ENCODE peak calls at places on chromosomes 5 and 9, in six cellular contexts. One of them, this sample, is unnamed.
A peak's percentile ranks its signal among the peaks of the same experiment; 100 is the strongest.

GRCh38 chr9:116152941-116153764 is 438 bp upstream of the PAPPA start:
- DNase-seq in foreskin keratinocyte: no peak
- DNase-seq in ovary: peak; percentile 27
- DNase-seq in kidney tubule cell: peak; percentile 81
- DNase-seq in sigmoid colon: no peak
- DNase-seq in Peyer's patch: no peak
- DNase-seq in this sample: no peak

GRCh38 chr5:11815916-11816315 is 88.3 kb downstream of the CTNND2 start:
- DNase-seq in foreskin keratinocyte: no peak
- DNase-seq in ovary: no peak
- DNase-seq in sigmoid colon: no peak
- DNase-seq in Peyer's patch: no peak
- DNase-seq in kidney tubule cell: no peak
- DNase-seq in this sample: no peak

GRCh38 chr9:98162638-98163037 is 29.8 kb downstream of the CORO2A start:
- DNase-seq in foreskin keratinocyte: peak; percentile 91
- DNase-seq in kidney tubule cell: no peak
- DNase-seq in Peyer's patch: peak; percentile 28
- DNase-seq in sigmoid colon: peak; percentile 18
- DNase-seq in ovary: no peak
- DNase-seq in this sample: peak; percentile 88

GRCh38 chr9:89878687-89879086 is 273.9 kb downstream of the GADD45G start:
- DNase-seq in ovary: peak; percentile 16
- DNase-seq in kidney tubule cell: no peak
- DNase-seq in sigmoid colon: peak; percentile 73
- DNase-seq in Peyer's patch: peak; percentile 58
- DNase-seq in foreskin keratinocyte: no peak
- DNase-seq in this sample: peak; percentile 24

GRCh38 chr9:19281801-19282200 is 51.3 kb downstream of the DENND4C start:
- DNase-seq in ovary: no peak
- DNase-seq in Peyer's patch: no peak
- DNase-seq in foreskin keratinocyte: no peak
- DNase-seq in kidney tubule cell: peak; percentile 11
- DNase-seq in sigmoid colon: no peak
- DNase-seq in this sample: no peak

GRCh38 chr5:61333351-61334223 is 1.5 kb downstream of the ZSWIM6 start:
- DNase-seq in foreskin keratinocyte: no peak
- DNase-seq in ovary: peak; percentile 60
- DNase-seq in Peyer's patch: peak; percentile 74
- DNase-seq in kidney tubule cell: peak; percentile 48
- DNase-seq in sigmoid colon: peak; percentile 73
- DNase-seq in this sample: no peak

GRCh38 chr9:17519761-17520160 is 59.1 kb upstream of the SH3GL2 start:
- DNase-seq in Peyer's patch: no peak
- DNase-seq in sigmoid colon: no peak
- DNase-seq in kidney tubule cell: no peak
- DNase-seq in foreskin keratinocyte: no peak
- DNase-seq in ovary: no peak
- DNase-seq in this sample: no peak

GRCh38 chr9:70480405-70480980 is 66.0 kb upstream of the KLF9 start:
- DNase-seq in sigmoid colon: peak; percentile 98
- DNase-seq in ovary: peak; percentile 85
- DNase-seq in kidney tubule cell: peak; percentile 32
- DNase-seq in Peyer's patch: peak; percentile 86
- DNase-seq in foreskin keratinocyte: no peak
- DNase-seq in this sample: no peak

GRCh38 chr9:36924071-36924470 is 110.0 kb downstream of the PAX5 start:
- DNase-seq in foreskin keratinocyte: peak; percentile 86
- DNase-seq in sigmoid colon: peak; percentile 3
- DNase-seq in ovary: no peak
- DNase-seq in Peyer's patch: no peak
- DNase-seq in kidney tubule cell: peak; percentile 92
- DNase-seq in this sample: no peak

GRCh38 chr9:124042168-124042775 is 30.7 kb downstream of the LHX2 start:
- DNase-seq in ovary: no peak
- DNase-seq in foreskin keratinocyte: no peak
- DNase-seq in Peyer's patch: no peak
- DNase-seq in sigmoid colon: peak; percentile 63
- DNase-seq in kidney tubule cell: no peak
- DNase-seq in this sample: no peak

GRCh38 chr5:83337453-83338035 is 134.0 kb upstream of the VCAN start:
- DNase-seq in ovary: no peak
- DNase-seq in sigmoid colon: no peak
- DNase-seq in foreskin keratinocyte: no peak
- DNase-seq in kidney tubule cell: no peak
- DNase-seq in Peyer's patch: no peak
- DNase-seq in this sample: no peak

GRCh38 chr5:159104058-159104651 is 4.4 kb upstream of the EBF1 start:
- DNase-seq in Peyer's patch: peak; percentile 44
- DNase-seq in foreskin keratinocyte: no peak
- DNase-seq in sigmoid colon: peak; percentile 75
- DNase-seq in ovary: no peak
- DNase-seq in kidney tubule cell: peak; percentile 21
- DNase-seq in this sample: no peak

GRCh38 chr5:75192804-75193203 is 43.9 kb downstream of the ANKRD31 start:
- DNase-seq in foreskin keratinocyte: no peak
- DNase-seq in Peyer's patch: no peak
- DNase-seq in sigmoid colon: no peak
- DNase-seq in ovary: no peak
- DNase-seq in kidney tubule cell: peak; percentile 18
- DNase-seq in this sample: no peak

GRCh38 chr5:143245929-143246561 is 157.4 kb downstream of the NR3C1 start:
- DNase-seq in Peyer's patch: no peak
- DNase-seq in foreskin keratinocyte: peak; percentile 87
- DNase-seq in sigmoid colon: no peak
- DNase-seq in kidney tubule cell: peak; percentile 93
- DNase-seq in ovary: no peak
- DNase-seq in this sample: peak; percentile 94

GRCh38 chr9:20349568-20349967 is 272.7 kb downstream of the MLLT3 start:
- DNase-seq in foreskin keratinocyte: no peak
- DNase-seq in sigmoid colon: no peak
- DNase-seq in Peyer's patch: no peak
- DNase-seq in ovary: no peak
- DNase-seq in kidney tubule cell: no peak
- DNase-seq in this sample: no peak

GRCh38 chr5:132103380-132103951 is 29.9 kb downstream of the CSF2 start:
- DNase-seq in kidney tubule cell: peak; percentile 98
- DNase-seq in Peyer's patch: no peak
- DNase-seq in ovary: no peak
- DNase-seq in sigmoid colon: peak; percentile 88
- DNase-seq in foreskin keratinocyte: peak; percentile 91
- DNase-seq in this sample: peak; percentile 93

GRCh38 chr5:38613475-38613874 is 57.0 kb upstream of the LIFR start:
- DNase-seq in foreskin keratinocyte: no peak
- DNase-seq in ovary: no peak
- DNase-seq in sigmoid colon: no peak
- DNase-seq in Peyer's patch: no peak
- DNase-seq in kidney tubule cell: no peak
- DNase-seq in this sample: no peak

GRCh38 chr5:72252574-72253155 is 67.4 kb downstream of the MRPS27 start:
- DNase-seq in ovary: no peak
- DNase-seq in kidney tubule cell: no peak
- DNase-seq in Peyer's patch: no peak
- DNase-seq in foreskin keratinocyte: no peak
- DNase-seq in sigmoid colon: no peak
- DNase-seq in this sample: no peak

GRCh38 chr5:3590967-3591900 is 4.4 kb upstream of the IRX1 start:
- DNase-seq in sigmoid colon: no peak
- DNase-seq in ovary: no peak
- DNase-seq in foreskin keratinocyte: no peak
- DNase-seq in Peyer's patch: no peak
- DNase-seq in kidney tubule cell: no peak
- DNase-seq in this sample: peak; percentile 55

GRCh38 chr5:110439280-110439679 is 287.2 kb downstream of the TMEM232 start:
- DNase-seq in foreskin keratinocyte: no peak
- DNase-seq in kidney tubule cell: no peak
- DNase-seq in sigmoid colon: no peak
- DNase-seq in Peyer's patch: no peak
- DNase-seq in ovary: no peak
- DNase-seq in this sample: no peak

GRCh38 chr9:23821400-23822181 is 4.4 kb downstream of the ELAVL2 start:
- DNase-seq in sigmoid colon: no peak
- DNase-seq in foreskin keratinocyte: no peak
- DNase-seq in ovary: peak; percentile 26
- DNase-seq in kidney tubule cell: peak; percentile 43
- DNase-seq in Peyer's patch: peak; percentile 44
- DNase-seq in this sample: peak; percentile 70

GRCh38 chr5:105587963-105588662 is 2025.5 kb upstream of the NUDT12 start:
- DNase-seq in kidney tubule cell: no peak
- DNase-seq in foreskin keratinocyte: no peak
- DNase-seq in Peyer's patch: no peak
- DNase-seq in sigmoid colon: no peak
- DNase-seq in ovary: no peak
- DNase-seq in this sample: no peak

GRCh38 chr5:155883966-155884555 is 442.9 kb upstream of the SGCD start:
- DNase-seq in foreskin keratinocyte: no peak
- DNase-seq in Peyer's patch: no peak
- DNase-seq in kidney tubule cell: peak; percentile 19
- DNase-seq in ovary: no peak
- DNase-seq in sigmoid colon: no peak
- DNase-seq in this sample: no peak

GRCh38 chr9:87643111-87643650 is 82.7 kb upstream of the CTSL start:
- DNase-seq in ovary: no peak
- DNase-seq in sigmoid colon: no peak
- DNase-seq in Peyer's patch: no peak
- DNase-seq in kidney tubule cell: no peak
- DNase-seq in foreskin keratinocyte: no peak
- DNase-seq in this sample: no peak

GRCh38 chr5:17077447-17078233 is 139.8 kb upstream of the BASP1 start:
- DNase-seq in Peyer's patch: no peak
- DNase-seq in foreskin keratinocyte: no peak
- DNase-seq in kidney tubule cell: no peak
- DNase-seq in ovary: no peak
- DNase-seq in sigmoid colon: no peak
- DNase-seq in this sample: no peak

GRCh38 chr9:133125706-133126696 is 5.0 kb upstream of the RALGDS start:
- DNase-seq in foreskin keratinocyte: no peak
- DNase-seq in kidney tubule cell: no peak
- DNase-seq in Peyer's patch: no peak
- DNase-seq in sigmoid colon: peak; percentile 80
- DNase-seq in ovary: peak; percentile 70
- DNase-seq in this sample: no peak

GRCh38 chr5:150227606-150228273 is 37.9 kb downstream of the SLC6A7 start:
- DNase-seq in sigmoid colon: no peak
- DNase-seq in foreskin keratinocyte: no peak
- DNase-seq in Peyer's patch: no peak
- DNase-seq in ovary: no peak
- DNase-seq in kidney tubule cell: no peak
- DNase-seq in this sample: peak; percentile 54

GRCh38 chr5:68821056-68821455 is 272.8 kb upstream of the SLC30A5 start:
- DNase-seq in Peyer's patch: no peak
- DNase-seq in kidney tubule cell: no peak
- DNase-seq in foreskin keratinocyte: no peak
- DNase-seq in sigmoid colon: no peak
- DNase-seq in ovary: no peak
- DNase-seq in this sample: no peak

GRCh38 chr5:36683821-36684434 is 77.5 kb downstream of the SLC1A3 start:
- DNase-seq in kidney tubule cell: no peak
- DNase-seq in foreskin keratinocyte: no peak
- DNase-seq in sigmoid colon: peak; percentile 70
- DNase-seq in Peyer's patch: no peak
- DNase-seq in ovary: no peak
- DNase-seq in this sample: no peak

GRCh38 chr5:3518576-3518975 is 77.1 kb upstream of the IRX1 start:
- DNase-seq in ovary: no peak
- DNase-seq in foreskin keratinocyte: no peak
- DNase-seq in sigmoid colon: no peak
- DNase-seq in Peyer's patch: no peak
- DNase-seq in kidney tubule cell: no peak
- DNase-seq in this sample: no peak

GRCh38 chr9:14987858-14988257 is 77.6 kb upstream of the FREM1 start:
- DNase-seq in kidney tubule cell: no peak
- DNase-seq in ovary: no peak
- DNase-seq in Peyer's patch: no peak
- DNase-seq in sigmoid colon: no peak
- DNase-seq in foreskin keratinocyte: no peak
- DNase-seq in this sample: no peak

GRCh38 chr5:134125195-134126015 is 10.9 kb downstream of the TCF7 start:
- DNase-seq in foreskin keratinocyte: no peak
- DNase-seq in kidney tubule cell: peak; percentile 86
- DNase-seq in sigmoid colon: no peak
- DNase-seq in Peyer's patch: no peak
- DNase-seq in ovary: peak; percentile 48
- DNase-seq in this sample: no peak

GRCh38 chr5:179880848-179881590 is 22.4 kb upstream of the MRNIP start:
- DNase-seq in ovary: no peak
- DNase-seq in sigmoid colon: no peak
- DNase-seq in kidney tubule cell: no peak
- DNase-seq in Peyer's patch: peak; percentile 43
- DNase-seq in foreskin keratinocyte: no peak
- DNase-seq in this sample: peak; percentile 19

GRCh38 chr5:14167211-14167845 is 24.2 kb downstream of the TRIO start:
- DNase-seq in foreskin keratinocyte: no peak
- DNase-seq in ovary: no peak
- DNase-seq in sigmoid colon: no peak
- DNase-seq in kidney tubule cell: peak; percentile 79
- DNase-seq in Peyer's patch: no peak
- DNase-seq in this sample: no peak

GRCh38 chr5:149674686-149675085 is 55.4 kb upstream of the PPARGC1B start:
- DNase-seq in kidney tubule cell: peak; percentile 37
- DNase-seq in Peyer's patch: no peak
- DNase-seq in sigmoid colon: no peak
- DNase-seq in foreskin keratinocyte: no peak
- DNase-seq in ovary: no peak
- DNase-seq in this sample: no peak